ENCODE peak calls at places on chromosomes 1 and 21, in five cellular contexts. A is activated naive CD8-positive, alpha-beta T cell treated with anti-CD3 and anti-CD28 coated beads, Interleukin-2, amount 50 U/mL, for 16 hours; W is stomach; S is BJ; J is left cardiac atrium. O is an unnamed sample.
A peak's percentile ranks its signal among the peaks of the same experiment; 100 is the strongest.

GRCh38 chr1:82318265-82318664 is 517.5 kb downstream of the ADGRL2 start:
- DNase-seq in A (no peak), W (no peak), S (no peak), J (no peak), O (no peak)

GRCh38 chr1:75539230-75540116 is 71.4 kb downstream of the SLC44A5 start:
- DNase-seq in A (no peak), W (no peak), S (no peak), J (no peak), O (no peak)

GRCh38 chr1:32933742-32934322 is 30.8 kb downstream of the RNF19B start:
- DNase-seq in A (no peak), W (peak; percentile 40), S (no peak), J (no peak), O (no peak)

GRCh38 chr1:53139911-53140310 is 2.5 kb downstream of the SLC1A7 start:
- DNase-seq in A (no peak), W (no peak), S (no peak), J (no peak), O (no peak)

GRCh38 chr21:45537111-45537745 is 5.0 kb downstream of the SLC19A1 start:
- DNase-seq in A (no peak), W (peak; percentile 25), S (no peak), J (peak; percentile 17), O (no peak)

GRCh38 chr1:2108213-2108876 is 58.1 kb downstream of the PRKCZ start:
- DNase-seq in A (no peak), W (no peak), S (no peak), J (peak; percentile 37), O (no peak)

GRCh38 chr1:11893907-11894251 is 32.3 kb downstream of the KIAA2013 start:
- DNase-seq in A (peak; percentile 38), W (peak; percentile 72), S (no peak), J (no peak), O (no peak)

GRCh38 chr1:38037481-38037939 is 9.1 kb downstream of the POU3F1 start:
- DNase-seq in A (no peak), W (no peak), S (no peak), J (no peak), O (no peak)

GRCh38 chr1:15272009-15272781 is 25.2 kb downstream of the FHAD1 start:
- DNase-seq in A (no peak), W (peak; percentile 69), S (no peak), J (peak; percentile 60), O (peak; percentile 25)

GRCh38 chr1:108598340-108598739 is 38.4 kb downstream of the EEIG2 start:
- DNase-seq in A (no peak), W (no peak), S (no peak), J (no peak), O (no peak)

GRCh38 chr1:203129501-203130231 is 2.1 kb downstream of the ADORA1 start:
- DNase-seq in A (no peak), W (peak; percentile 83), S (no peak), J (peak; percentile 68), O (no peak)

GRCh38 chr1:207996632-207997031 is 85.7 kb upstream of the CD34 start:
- DNase-seq in A (no peak), W (no peak), S (no peak), J (no peak), O (no peak)

GRCh38 chr1:111483166-111483565 is 9.4 kb downstream of the C1orf162 start:
- DNase-seq in A (no peak), W (no peak), S (no peak), J (no peak), O (no peak)